ENCODE peak calls at places on chromosomes 3 and 15, in seven cellular contexts. V is left ventricle myocardium inferior; Q is uterus; G is psoas muscle; E is cardiac muscle cell; H is lower lobe of right lung; Y is naive thymus-derived CD4-positive, alpha-beta T cell. T is an unnamed sample.

GRCh38 chr15:98322551-98322950 is 325.8 kb upstream of the IGF1R start:
- DNase-seq in V (no peak), Q (no peak), G (no peak), E (no peak), H (no peak), Y (no peak), T (no peak)

GRCh38 chr15:60165111-60165510 is 161.0 kb downstream of the FOXB1 start:
- DNase-seq in V (no peak), Q (no peak), G (no peak), E (no peak), H (no peak), Y (no peak), T (no peak)

GRCh38 chr3:140091143-140091542 is 156.2 kb downstream of the CLSTN2 start:
- DNase-seq in V (no peak), Q (no peak), G (no peak), E (no peak), H (no peak), Y (no peak), T (no peak)

GRCh38 chr15:48426047-48426446 is 94.8 kb downstream of the DUT start:
- DNase-seq in V (no peak), Q (no peak), G (no peak), E (no peak), H (no peak), Y (no peak), T (no peak)

GRCh38 chr15:78264304-78265136 is at the start of gene DNAJA4:
- DNase-seq in V (peak; percentile 69), Q (peak; percentile 54), G (peak; percentile 85), E (no peak), H (peak; percentile 74), Y (peak; percentile 70), T (peak; percentile 78)

GRCh38 chr15:90232941-90233700 is 620 bp downstream of the CIB1 start:
- DNase-seq in V (peak; percentile 61), Q (no peak), G (peak; percentile 75), E (peak; percentile 73), H (peak; percentile 80), Y (peak; percentile 26), T (no peak)

GRCh38 chr3:197292083-197293042 is 6.0 kb downstream of the DLG1 start:
- DNase-seq in V (no peak), Q (no peak), G (no peak), E (no peak), H (no peak), Y (no peak), T (no peak)

GRCh38 chr3:107987036-107987557 is 103.7 kb downstream of the CD47 start:
- DNase-seq in V (peak; percentile 75), Q (peak; percentile 94), G (peak; percentile 76), E (no peak), H (peak; percentile 72), Y (no peak), T (peak; percentile 92)

GRCh38 chr3:142808103-142808917 is 80.6 kb downstream of the PCOLCE2 start:
- DNase-seq in V (no peak), Q (no peak), G (no peak), E (no peak), H (no peak), Y (no peak), T (no peak)

GRCh38 chr15:32941823-32942222 is 224.0 kb downstream of the GREM1 start:
- DNase-seq in V (no peak), Q (no peak), G (no peak), E (peak; percentile 37), H (no peak), Y (no peak), T (no peak)

GRCh38 chr3:146086211-146086610 is 74.8 kb downstream of the PLOD2 start:
- DNase-seq in V (no peak), Q (no peak), G (no peak), E (no peak), H (no peak), Y (no peak), T (no peak)

GRCh38 chr3:89560546-89560945 is 453.1 kb downstream of the EPHA3 start:
- DNase-seq in V (no peak), Q (no peak), G (no peak), E (no peak), H (no peak), Y (no peak), T (no peak)

GRCh38 chr15:63843901-63844317 is 10.2 kb upstream of the HERC1 start:
- DNase-seq in V (no peak), Q (no peak), G (no peak), E (no peak), H (no peak), Y (no peak), T (no peak)

GRCh38 chr3:146817705-146818104 is 212.6 kb upstream of the PLSCR5 start:
- DNase-seq in V (no peak), Q (no peak), G (no peak), E (peak; percentile 41), H (no peak), Y (no peak), T (no peak)

GRCh38 chr3:128367221-128367620 is 99.5 kb downstream of the DNAJB8 start:
- DNase-seq in V (no peak), Q (no peak), G (no peak), E (no peak), H (no peak), Y (no peak), T (no peak)

GRCh38 chr3:104133630-104134029 is 1233.1 kb upstream of the ALCAM start:
- DNase-seq in V (no peak), Q (no peak), G (no peak), E (no peak), H (no peak), Y (no peak), T (no peak)

GRCh38 chr3:40847571-40847992 is 322.8 kb downstream of the ZNF621 start:
- DNase-seq in V (no peak), Q (peak; percentile 28), G (no peak), E (peak; percentile 50), H (no peak), Y (no peak), T (no peak)

GRCh38 chr15:72934006-72934405 is 118.3 kb upstream of the NEO1 start:
- DNase-seq in V (no peak), Q (no peak), G (no peak), E (no peak), H (no peak), Y (no peak), T (no peak)

GRCh38 chr3:45644063-45644462 is 45.1 kb upstream of the SACM1L start:
- DNase-seq in V (no peak), Q (no peak), G (no peak), E (no peak), H (no peak), Y (no peak), T (no peak)

GRCh38 chr3:37107846-37108245 is 66.5 kb downstream of the LRRFIP2 start:
- DNase-seq in V (no peak), Q (no peak), G (no peak), E (no peak), H (no peak), Y (no peak), T (no peak)

GRCh38 chr3:172208586-172209332 is 169.4 kb downstream of the FNDC3B start:
- DNase-seq in V (no peak), Q (no peak), G (peak; percentile 50), E (no peak), H (no peak), Y (no peak), T (no peak)

GRCh38 chr15:66504563-66505429 is at the start of the genes RPL4 and ZWILCH:
- DNase-seq in V (peak; percentile 81), Q (peak; percentile 79), G (peak; percentile 89), E (peak; percentile 61), H (peak; percentile 88), Y (peak; percentile 85), T (peak; percentile 92)

DNA sequence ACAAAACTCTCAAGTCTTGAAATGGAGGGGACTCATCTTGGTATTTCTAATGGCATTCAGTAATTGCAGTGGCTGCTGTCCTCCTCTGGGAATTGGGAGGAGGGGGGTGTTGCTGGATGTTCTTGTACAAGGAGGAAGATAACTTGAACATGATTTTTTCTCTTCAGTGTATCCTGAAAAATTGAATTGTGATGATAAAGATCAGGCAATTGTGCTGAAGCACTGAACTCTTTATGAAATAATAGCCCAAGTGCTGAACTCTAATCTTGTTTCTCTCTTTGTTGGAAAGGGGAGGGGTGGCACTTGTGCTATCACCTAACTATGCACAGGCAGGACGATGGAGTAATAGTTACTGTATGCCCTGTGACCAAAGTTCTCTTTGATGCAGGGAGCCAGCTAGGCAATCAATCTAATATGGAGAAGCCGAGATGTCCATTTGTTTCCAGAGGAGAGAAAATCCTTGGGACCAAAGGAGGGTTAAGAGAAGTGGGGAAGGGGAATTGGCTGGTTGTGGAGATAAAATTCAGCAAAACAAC is 68.1 kb upstream of the ATP2C1 start:
- DNase-seq in V (no peak), Q (no peak), G (no peak), E (no peak), H (no peak), Y (no peak), T (no peak)
- H3K4me3 ChIP-seq in V (no peak overlapping the region), Q (no peak overlapping the region), G (no peak overlapping the region), E (no peak overlapping the region), H (no peak overlapping the region), Y (no peak overlapping the region), T (no peak overlapping the region)

GRCh38 chr3:71109241-71109976 is 474.1 kb downstream of the FOXP1 start:
- DNase-seq in V (no peak), Q (no peak), G (no peak), E (no peak), H (no peak), Y (no peak), T (no peak)

GRCh38 chr3:71110531-71111222 is 472.9 kb downstream of the FOXP1 start:
- DNase-seq in V (no peak), Q (no peak), G (no peak), E (no peak), H (no peak), Y (no peak), T (no peak)

GRCh38 chr3:71111784-71112440 is 471.6 kb downstream of the FOXP1 start:
- DNase-seq in V (no peak), Q (no peak), G (no peak), E (no peak), H (no peak), Y (no peak), T (no peak)

GRCh38 chr3:71107926-71108325 is 475.6 kb downstream of the FOXP1 start:
- DNase-seq in V (no peak), Q (no peak), G (no peak), E (no peak), H (no peak), Y (no peak), T (no peak)

GRCh38 chr3:71109977-71110285 is 473.6 kb downstream of the FOXP1 start:
- DNase-seq in V (no peak), Q (no peak), G (no peak), E (no peak), H (no peak), Y (no peak), T (no peak)
- H3K36me3 ChIP-seq in V (peaks cover 15% of the 10 kb centered on the region), Q (no peaks in the 10 kb centered on the region), G (peaks cover 18% of the 10 kb centered on the region), E (peaks cover 19% of the 10 kb centered on the region), H (peaks cover 25% of the 10 kb centered on the region), Y (peaks cover 6% of the 10 kb centered on the region), T (peaks cover 16% of the 10 kb centered on the region)

DNA sequence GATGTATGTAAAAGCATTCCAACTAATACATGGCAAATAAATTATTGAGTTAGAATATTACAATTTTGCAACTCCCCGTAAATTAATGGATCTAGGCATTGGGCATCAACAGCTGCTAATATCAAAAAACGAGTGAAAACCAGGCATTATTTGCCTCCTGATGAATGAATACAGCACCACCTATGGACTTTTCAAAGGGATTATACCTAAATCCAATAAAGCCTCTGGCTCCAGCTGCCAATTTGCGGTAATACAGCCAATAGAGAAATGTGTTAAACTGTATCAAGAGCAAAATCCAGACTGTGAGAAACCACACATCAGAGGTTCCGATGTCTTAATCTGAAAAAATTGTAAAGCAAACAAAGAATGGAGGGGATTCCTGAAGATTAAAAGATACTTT is 16.3 kb upstream of the A4GNT start:
- DNase-seq in V (no peak), Q (no peak), G (no peak), E (no peak), H (no peak), Y (no peak), T (no peak)
- H3K4me1 ChIP-seq in V (peaks cover 3% of the 10 kb centered on the region), Q (no peaks in the 10 kb centered on the region), G (no peaks in the 10 kb centered on the region), E (no peaks in the 10 kb centered on the region), H (no peaks in the 10 kb centered on the region), Y (no peaks in the 10 kb centered on the region), T (no peaks in the 10 kb centered on the region)

GRCh38 chr15:52111517-52112202 is 915 bp downstream of the BCL2L10 start:
- DNase-seq in V (no peak), Q (no peak), G (no peak), E (no peak), H (no peak), Y (no peak), T (no peak)
- H3K4me3 ChIP-seq in V (peak overlapping the region; percentile 62), Q (peak overlapping the region; percentile 33), G (peak overlapping the region; percentile 48), E (no peak overlapping the region), H (peak overlapping the region; percentile 47), Y (peak overlapping the region; percentile 54), T (peak overlapping the region; percentile 52)

T was measured in suprapubic skin.